ENCODE peak calls at places on chromosomes 16 and 17, in four cellular contexts. One of them, this sample, is unnamed.

GRCh38 chr17:50863221-50863843 is 2.8 kb downstream of the TOB1 start:
- DNase-seq in cardiac fibroblast: peak; percentile 50
- DNase-seq in fibroblast of lung: no peak
- DNase-seq in T1000: no peak
- DNase-seq in this sample: peak; percentile 45

GRCh38 chr17:39678340-39679116 is 9.3 kb downstream of the PGAP3 start:
- DNase-seq in cardiac fibroblast: no peak
- DNase-seq in fibroblast of lung: no peak
- DNase-seq in T1000: no peak
- DNase-seq in this sample: no peak

GRCh38 chr16:19348578-19349315 is 63.2 kb downstream of the CLEC19A start:
- DNase-seq in cardiac fibroblast: no peak
- DNase-seq in fibroblast of lung: peak; percentile 53
- DNase-seq in T1000: no peak
- DNase-seq in this sample: peak; percentile 24

GRCh38 chr17:62628845-62629555 is 1.5 kb downstream of the MRC2 start:
- DNase-seq in cardiac fibroblast: peak; percentile 64
- DNase-seq in fibroblast of lung: peak; percentile 67
- DNase-seq in T1000: peak; percentile 53
- DNase-seq in this sample: peak; percentile 36

GRCh38 chr17:19648475-19649406 is at the start of gene ALDH3A2:
- DNase-seq in cardiac fibroblast: peak; percentile 96
- DNase-seq in fibroblast of lung: peak; percentile 91
- DNase-seq in T1000: peak; percentile 89
- DNase-seq in this sample: peak; percentile 93

GRCh38 chr17:9606453-9606852 is 30.0 kb downstream of the CFAP52 start:
- DNase-seq in cardiac fibroblast: no peak
- DNase-seq in fibroblast of lung: no peak
- DNase-seq in T1000: no peak
- DNase-seq in this sample: no peak

GRCh38 chr17:79531696-79532095 is 79.2 kb downstream of the RBFOX3 start:
- DNase-seq in cardiac fibroblast: no peak
- DNase-seq in fibroblast of lung: no peak
- DNase-seq in T1000: no peak
- DNase-seq in this sample: no peak

GRCh38 chr17:489758-490329 is 137.2 kb upstream of the RPH3AL start:
- DNase-seq in cardiac fibroblast: peak; percentile 45
- DNase-seq in fibroblast of lung: peak; percentile 55
- DNase-seq in T1000: no peak
- DNase-seq in this sample: peak; percentile 50

GRCh38 chr17:78884148-78884870 is 18.7 kb downstream of the CEP295NL start:
- DNase-seq in cardiac fibroblast: peak; percentile 29
- DNase-seq in fibroblast of lung: no peak
- DNase-seq in T1000: no peak
- DNase-seq in this sample: no peak

GRCh38 chr17:39143552-39144093 is 7.8 kb downstream of the PLXDC1 start:
- DNase-seq in cardiac fibroblast: no peak
- DNase-seq in fibroblast of lung: no peak
- DNase-seq in T1000: no peak
- DNase-seq in this sample: no peak

GRCh38 chr17:27320222-27320560 is 26.3 kb downstream of the WSB1 start:
- DNase-seq in cardiac fibroblast: no peak
- DNase-seq in fibroblast of lung: no peak
- DNase-seq in T1000: no peak
- DNase-seq in this sample: no peak

GRCh38 chr17:17564896-17565295 is 26.6 kb downstream of the PEMT start:
- DNase-seq in cardiac fibroblast: no peak
- DNase-seq in fibroblast of lung: no peak
- DNase-seq in T1000: no peak
- DNase-seq in this sample: no peak

GRCh38 chr16:27751676-27752075 is 201.7 kb downstream of the KATNIP start:
- DNase-seq in cardiac fibroblast: no peak
- DNase-seq in fibroblast of lung: no peak
- DNase-seq in T1000: no peak
- DNase-seq in this sample: no peak

GRCh38 chr17:73657473-73658116 is 13.3 kb upstream of the SDK2 start:
- DNase-seq in cardiac fibroblast: peak; percentile 19
- DNase-seq in fibroblast of lung: peak; percentile 6
- DNase-seq in T1000: no peak
- DNase-seq in this sample: no peak

GRCh38 chr17:42067371-42068180 is 17.2 kb upstream of the C17orf113 start:
- DNase-seq in cardiac fibroblast: peak; percentile 46
- DNase-seq in fibroblast of lung: peak; percentile 11
- DNase-seq in T1000: no peak
- DNase-seq in this sample: peak; percentile 34

GRCh38 chr17:1590031-1590746 is 27.6 kb upstream of the PITPNA start:
- DNase-seq in cardiac fibroblast: peak; percentile 77
- DNase-seq in fibroblast of lung: peak; percentile 88
- DNase-seq in T1000: peak; percentile 77
- DNase-seq in this sample: peak; percentile 86

GRCh38 chr16:73356401-73357079 is 308.6 kb upstream of the ZFHX3 start:
- DNase-seq in cardiac fibroblast: no peak
- DNase-seq in fibroblast of lung: no peak
- DNase-seq in T1000: no peak
- DNase-seq in this sample: no peak

GRCh38 chr17:80261159-80261894 is 675 bp downstream of the RNF213 start:
- DNase-seq in cardiac fibroblast: peak; percentile 69
- DNase-seq in fibroblast of lung: peak; percentile 29
- DNase-seq in T1000: no peak
- DNase-seq in this sample: peak; percentile 57

GRCh38 chr16:17685445-17685844 is 214.7 kb upstream of the XYLT1 start:
- DNase-seq in cardiac fibroblast: no peak
- DNase-seq in fibroblast of lung: no peak
- DNase-seq in T1000: no peak
- DNase-seq in this sample: no peak

GRCh38 chr16:457732-458400 is 32.4 kb downstream of the RAB11FIP3 start:
- DNase-seq in cardiac fibroblast: peak; percentile 53
- DNase-seq in fibroblast of lung: no peak
- DNase-seq in T1000: no peak
- DNase-seq in this sample: no peak

GRCh38 chr16:85631802-85632393 is 18.8 kb downstream of the GSE1 start:
- DNase-seq in cardiac fibroblast: no peak
- DNase-seq in fibroblast of lung: no peak
- DNase-seq in T1000: no peak
- DNase-seq in this sample: no peak

GRCh38 chr17:46979023-46979870 is at the start of gene RPRML:
- DNase-seq in cardiac fibroblast: peak; percentile 32
- DNase-seq in fibroblast of lung: peak; percentile 27
- DNase-seq in T1000: peak; percentile 40
- DNase-seq in this sample: peak; percentile 42

This sample was measured in H4.